ENCODE peak calls at places on chromosomes 5 and 9, in four cellular contexts. V, P, O and Z are unnamed samples.

GRCh38 chr9:79974806-79975422 is 403.1 kb downstream of the TLE4 start:
- DNase-seq in P (no peak), O (no peak), V (no peak), Z (no peak)

GRCh38 chr5:11197726-11198125 is 436.7 kb upstream of the DAP start:
- DNase-seq in P (no peak), O (no peak), V (no peak), Z (no peak)

GRCh38 chr9:18821794-18822193 is 211.2 kb downstream of the SAXO1 start:
- DNase-seq in P (no peak), O (no peak), V (no peak), Z (no peak)

GRCh38 chr5:113447651-113448050 is 12.9 kb upstream of the TSSK1B start:
- DNase-seq in O (no peak), P (no peak), V (peak), Z (peak)

GRCh38 chr9:135184661-135185459 is 97.4 kb downstream of the OLFM1 start:
- DNase-seq in V (no peak), P (no peak), O (no peak), Z (no peak)

GRCh38 chr9:38315085-38315595 is 77.4 kb upstream of the ALDH1B1 start:
- DNase-seq in O (no peak), P (no peak), V (no peak), Z (no peak)

GRCh38 chr9:38621434-38622082 is 1.2 kb upstream of the ANKRD18A start:
- DNase-seq in P (peak), O (peak), V (peak), Z (no peak)

GRCh38 chr9:91711755-91712591 is 238.1 kb downstream of the ROR2 start:
- DNase-seq in P (peak), O (no peak), V (peak), Z (peak)

GRCh38 chr9:115035872-115036612 is 81.9 kb downstream of the TNC start:
- DNase-seq in P (peak), O (no peak), V (peak), Z (peak)

GRCh38 chr9:124779368-124780059 is 2.6 kb downstream of the OLFML2A start:
- DNase-seq in P (no peak), O (peak), V (peak), Z (peak)

GRCh38 chr9:128607642-128608350 is 48.9 kb downstream of the DYNC2I2 start:
- DNase-seq in P (no peak), O (no peak), V (no peak), Z (peak)

GRCh38 chr9:129646654-129647053 is 4.7 kb upstream of the ASB6 start:
- DNase-seq in P (no peak), O (no peak), V (no peak), Z (no peak)

GRCh38 chr5:6752782-6753181 is 39.5 kb downstream of the TENT4A start:
- DNase-seq in V (no peak), O (peak), P (no peak), Z (no peak)

GRCh38 chr5:179124853-179125788 is 64.9 kb downstream of the ZNF354C start:
- DNase-seq in V (no peak), P (no peak), O (no peak), Z (no peak)

GRCh38 chr9:92147030-92147853 is 32.0 kb upstream of the SPTLC1 start:
- DNase-seq in O (no peak), P (peak), V (peak), Z (peak)

GRCh38 chr5:153147891-153148623 is 342.4 kb upstream of the GRIA1 start:
- DNase-seq in P (no peak), O (no peak), V (peak), Z (peak)

GRCh38 chr5:73654171-73654811 is 28.3 kb downstream of the ARHGEF28 start:
- DNase-seq in P (no peak), O (no peak), V (no peak), Z (peak)

GRCh38 chr9:573551-574410 is 267.7 kb upstream of the DMRT1 start:
- DNase-seq in V (peak), P (no peak), O (no peak), Z (no peak)

GRCh38 chr5:133287500-133287899 is 235.7 kb downstream of the HSPA4 start:
- DNase-seq in O (peak), P (peak), V (peak), Z (peak)

GRCh38 chr9:2489838-2490314 is 131.7 kb upstream of the VLDLR start:
- DNase-seq in V (peak), O (no peak), P (no peak), Z (peak)

DNA sequence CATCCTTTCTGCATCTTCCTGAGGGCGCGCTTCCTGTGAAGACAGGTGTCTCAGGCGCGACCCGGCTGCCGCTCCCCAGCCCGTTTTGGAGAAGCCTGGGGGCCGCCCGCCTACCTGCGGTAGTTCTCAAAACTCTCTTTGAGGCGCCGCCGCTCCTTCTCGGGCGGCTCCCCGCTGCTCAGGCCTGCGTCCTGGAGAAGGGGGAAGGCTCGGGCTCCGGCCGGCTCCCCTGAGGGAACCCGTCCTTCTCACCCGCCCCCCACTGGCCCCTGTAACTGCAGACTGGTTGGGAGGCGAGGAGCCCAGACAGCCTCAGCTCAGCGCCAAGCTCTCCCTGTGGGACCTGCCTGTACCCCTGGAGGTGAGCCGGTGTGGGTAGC is 815 bp upstream of the DNLZ start:
- DNase-seq in V (no peak), O (no peak), P (no peak), Z (no peak)
- TF ChIP-seq CTCF in V (no peak), O (no peak), P (no peak), Z (no peak)

DNA sequence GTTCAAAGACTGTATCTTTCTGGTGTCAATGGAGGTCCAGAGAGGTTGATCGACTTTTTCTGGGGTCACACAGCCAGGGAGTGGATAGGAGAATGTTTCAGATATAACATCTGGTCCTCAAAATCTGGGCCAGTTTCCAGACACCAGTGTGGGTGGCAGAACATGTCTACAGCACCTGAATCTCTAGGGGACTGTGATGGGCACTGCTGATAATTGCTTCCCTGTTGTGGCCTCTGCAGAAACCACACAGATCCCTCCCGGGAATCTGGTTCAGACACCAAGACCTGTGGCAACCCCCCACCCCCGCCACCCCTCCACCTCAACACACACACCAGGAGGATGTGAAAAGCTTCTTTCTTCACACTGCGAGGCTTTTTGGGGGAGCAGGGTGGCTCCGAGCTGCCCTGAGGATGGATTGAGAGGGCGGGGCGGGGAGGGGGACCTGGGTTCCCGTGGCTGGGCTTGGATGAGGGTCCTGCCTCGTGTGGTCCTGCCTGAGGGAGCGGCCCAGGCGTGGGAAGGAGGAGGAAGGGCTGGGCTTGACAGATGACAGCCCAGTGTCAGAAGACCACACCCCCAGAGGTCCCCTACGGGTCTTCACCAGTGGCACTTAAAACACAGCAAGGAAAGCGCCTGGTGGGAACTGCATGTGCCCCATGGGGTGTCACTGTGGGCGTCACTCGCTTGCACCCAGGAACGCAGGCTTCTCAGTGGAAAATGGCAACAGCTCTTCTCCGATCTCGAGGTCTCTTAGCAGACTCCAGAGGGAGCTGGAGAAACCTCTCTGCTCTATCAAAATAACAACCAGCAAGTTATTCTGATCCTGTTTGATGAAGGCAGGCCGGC is 55.2 kb downstream of the TRIP13 start:
- DNase-seq in O (peak), V (peak), P (no peak), Z (no peak)
- TF ChIP-seq CTCF in O (no peak), V (peak), P (no peak), Z (no peak)

DNA sequence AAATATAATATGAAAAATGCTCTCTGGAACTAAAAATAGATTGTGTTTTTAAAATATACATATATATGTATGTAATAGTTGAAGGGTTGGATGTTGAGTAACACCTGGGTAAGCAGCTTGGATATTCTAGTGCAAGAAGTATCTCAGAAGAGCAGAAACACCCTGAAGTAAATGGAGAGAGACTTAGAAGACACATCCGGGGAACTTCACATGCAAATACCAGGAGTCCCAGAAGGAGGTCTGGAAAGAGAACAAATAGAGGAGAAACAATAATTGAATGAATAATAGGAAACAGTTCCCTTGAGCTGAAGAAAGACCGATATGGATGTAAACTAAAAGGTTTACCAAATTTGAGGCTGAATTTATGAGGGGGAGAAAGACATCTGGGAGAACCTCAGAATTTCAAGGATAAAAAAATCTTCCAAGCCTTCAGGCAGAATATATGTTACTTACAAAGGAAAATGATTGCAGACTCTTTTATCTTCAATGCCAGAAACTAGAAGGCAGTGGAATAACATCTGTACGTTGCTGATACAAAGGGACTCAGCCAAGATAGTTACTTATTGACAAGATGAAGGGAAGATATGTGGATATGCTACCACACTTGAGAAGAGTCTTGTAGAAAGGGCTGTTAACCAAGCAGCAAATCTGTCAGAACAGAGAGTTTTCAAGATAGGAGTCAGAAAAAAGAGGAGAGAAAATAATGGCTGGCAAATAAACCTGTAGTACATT is 42.7 kb downstream of the HSDL2 start:
- DNase-seq in V (no peak), P (no peak), O (no peak), Z (no peak)
- TF ChIP-seq CTCF in V (no peak), P (no peak), O (no peak), Z (no peak)

DNA sequence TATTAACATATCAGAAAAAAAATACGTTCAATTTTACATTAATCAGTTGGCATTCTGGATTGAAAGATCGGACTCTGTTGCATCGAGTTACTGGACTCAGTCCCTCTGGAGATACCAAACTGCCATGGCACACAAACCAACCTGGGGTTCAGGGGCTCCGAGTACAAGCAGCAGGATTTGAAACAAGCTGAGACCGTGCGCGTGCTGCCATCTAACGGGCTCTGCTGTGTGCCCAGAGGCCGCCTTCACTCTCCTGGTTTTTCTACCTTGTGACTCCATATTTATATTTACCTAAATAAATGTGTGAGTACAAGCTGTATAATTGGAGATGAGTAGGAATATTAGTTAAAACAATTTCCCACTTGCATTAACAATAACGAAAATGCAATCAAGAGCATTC is 48.2 kb downstream of the ANXA1 start:
- DNase-seq in V (no peak), P (peak), O (no peak), Z (no peak)
- TF ChIP-seq CTCF in V (peak), P (no peak), O (no peak), Z (peak)

DNA sequence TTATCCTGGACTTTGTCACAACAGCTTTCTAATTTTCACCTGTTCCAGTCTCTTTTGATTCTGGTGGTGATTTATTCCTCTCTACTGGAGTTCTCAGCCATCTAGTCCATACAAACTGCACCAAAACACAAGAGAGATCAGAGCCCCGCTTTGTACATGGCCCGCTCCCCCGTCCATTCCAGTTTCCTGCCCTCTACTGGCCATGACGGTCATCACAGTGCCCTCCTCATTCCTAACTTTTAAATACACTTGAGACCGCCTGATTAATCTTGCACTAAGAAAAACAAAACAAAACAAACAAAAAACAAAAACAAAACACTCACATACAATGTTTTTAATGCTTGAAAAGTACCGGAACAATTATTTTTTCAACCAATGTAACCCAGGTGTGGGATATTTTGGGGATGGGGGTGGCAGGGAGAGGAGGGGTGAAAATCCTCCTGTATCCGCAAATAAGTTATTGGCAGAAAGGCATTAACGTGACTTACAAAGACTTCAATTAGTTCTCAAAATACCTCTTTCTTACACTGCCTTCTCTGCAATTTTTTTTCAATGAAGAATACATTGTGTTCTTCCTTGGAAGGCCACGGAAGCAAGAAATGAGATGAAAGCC is 84.8 kb upstream of the PAM start:
- DNase-seq in O (no peak), V (peak), P (peak), Z (peak)
- TF ChIP-seq CTCF in O (no peak), V (peak), P (peak), Z (peak)

GRCh38 chr9:87263291-87263690 is 234.4 kb upstream of the DAPK1 start:
- DNase-seq in P (no peak), O (no peak), V (no peak), Z (no peak)
- TF ChIP-seq CTCF in P (no peak), O (no peak), V (peak), Z (no peak)

GRCh38 chr5:148457183-148457620 is 73.4 kb downstream of the FBXO38 start:
- DNase-seq in P (peak), V (no peak), O (no peak), Z (peak)
- TF ChIP-seq CTCF in P (peak), V (peak), O (no peak), Z (peak)